ENCODE peak calls at places on chromosome 9, in seven cellular contexts. H is neural progenitor cell, W is heart right ventricle, E is mammary epithelial cell, B is IMR-90, Z is left ventricle myocardium inferior, T is prostate gland. Y is an unnamed sample. For H3K4me1, the result is how much of the 10 kb centered on the place peaks cover.

GRCh38 chr9:27645166-27645840 is 72.0 kb upstream of the C9orf72 start:
- DNase-seq in H (peak), W (no peak), E (no peak), B (no peak), Z (no peak), T (no peak), Y (no peak)

GRCh38 chr9:115531410-115532130 is 413.6 kb upstream of the TNC start:
- DNase-seq in H (no peak), W (no peak), E (peak), B (peak), Z (no peak), T (no peak), Y (no peak)

GRCh38 chr9:123795336-123795735 is 134.6 kb downstream of the DENND1A start:
- DNase-seq in H (no peak), W (no peak), E (no peak), B (peak), Z (no peak), T (no peak), Y (no peak)

GRCh38 chr9:113164536-113165300 is 13.9 kb downstream of the SLC31A2 start:
- DNase-seq in H (no peak), W (peak), E (no peak), B (peak), Z (peak), T (no peak), Y (no peak)

GRCh38 chr9:32376295-32376694 is 8.1 kb upstream of the ACO1 start:
- DNase-seq in H (no peak), W (no peak), E (no peak), B (no peak), Z (no peak), T (no peak), Y (no peak)

GRCh38 chr9:124799274-124800006 is 22.5 kb downstream of the OLFML2A start:
- DNase-seq in H (no peak), W (no peak), E (no peak), B (no peak), Z (no peak), T (no peak), Y (peak)

GRCh38 chr9:34985311-34985899 is 4.1 kb upstream of the DNAJB5 start:
- DNase-seq in H (peak), W (peak), E (peak), B (peak), Z (peak), T (peak), Y (peak)

GRCh38 chr9:123834907-123835562 is 94.9 kb downstream of the DENND1A start:
- DNase-seq in H (peak), W (no peak), E (no peak), B (peak), Z (no peak), T (no peak), Y (no peak)

GRCh38 chr9:76415731-76416130 is 21.5 kb upstream of the RFK start:
- DNase-seq in H (no peak), W (no peak), E (no peak), B (no peak), Z (no peak), T (peak), Y (no peak)

GRCh38 chr9:14466828-14467227 is 152.9 kb upstream of the NFIB start:
- DNase-seq in H (no peak), W (no peak), E (no peak), B (no peak), Z (no peak), T (no peak), Y (no peak)

GRCh38 chr9:10855847-10856246 is 243.0 kb upstream of the PTPRD start:
- DNase-seq in H (peak), W (no peak), E (no peak), B (no peak), Z (no peak), T (no peak), Y (no peak)

GRCh38 chr9:98971168-98971914 is 27.6 kb downstream of the COL15A1 start:
- DNase-seq in H (no peak), W (no peak), E (peak), B (peak), Z (no peak), T (no peak), Y (no peak)

GRCh38 chr9:84101892-84102632 is 121.5 kb downstream of the RMI1 start:
- DNase-seq in H (peak), W (no peak), E (no peak), B (no peak), Z (no peak), T (no peak), Y (no peak)

GRCh38 chr9:16870606-16871357 is at the start of gene BNC2:
- DNase-seq in H (peak), W (peak), E (no peak), B (peak), Z (peak), T (peak), Y (peak)

GRCh38 chr9:127050581-127050980 is 71.9 kb downstream of the ANGPTL2 start:
- DNase-seq in H (no peak), W (no peak), E (no peak), B (no peak), Z (no peak), T (no peak), Y (no peak)

GRCh38 chr9:34463901-34464232 is 5.3 kb downstream of the DNAI1 start:
- DNase-seq in H (no peak), W (no peak), E (no peak), B (no peak), Z (no peak), T (no peak), Y (no peak)

GRCh38 chr9:104831681-104832080 is 67.8 kb downstream of the NIPSNAP3B start:
- DNase-seq in H (no peak), W (no peak), E (peak), B (peak), Z (no peak), T (no peak), Y (no peak)

GRCh38 chr9:89920901-89921300 is 316.1 kb downstream of the GADD45G start:
- DNase-seq in H (no peak), W (no peak), E (no peak), B (no peak), Z (no peak), T (no peak), Y (no peak)

GRCh38 chr9:99011161-99011709 is 67.5 kb downstream of the COL15A1 start:
- DNase-seq in H (peak), W (no peak), E (no peak), B (peak), Z (no peak), T (no peak), Y (no peak)

GRCh38 chr9:35684921-35685320 is 4.8 kb downstream of the TPM2 start:
- DNase-seq in H (no peak), W (no peak), E (no peak), B (no peak), Z (no peak), T (no peak), Y (no peak)

GRCh38 chr9:105510024-105510423 is 47.9 kb upstream of the FKTN start:
- DNase-seq in H (no peak), W (no peak), E (peak), B (peak), Z (no peak), T (no peak), Y (no peak)

GRCh38 chr9:36676823-36677521 is 104.3 kb downstream of the MELK start:
- DNase-seq in H (no peak), W (no peak), E (no peak), B (peak), Z (no peak), T (no peak), Y (no peak)

GRCh38 chr9:106149956-106150355 is 455.6 kb downstream of the TMEM38B start:
- DNase-seq in H (no peak), W (no peak), E (no peak), B (no peak), Z (no peak), T (no peak), Y (no peak)

GRCh38 chr9:83967083-83967482 is 12.9 kb downstream of the HNRNPK start:
- DNase-seq in H (no peak), W (no peak), E (no peak), B (no peak), Z (no peak), T (no peak), Y (no peak)

GRCh38 chr9:93156475-93157008 is 22.5 kb upstream of the NINJ1 start:
- DNase-seq in H (no peak), W (no peak), E (no peak), B (no peak), Z (no peak), T (no peak), Y (no peak)

GRCh38 chr9:106947097-106947496 is 84.1 kb downstream of the ZNF462 start:
- DNase-seq in H (no peak), W (no peak), E (no peak), B (peak), Z (no peak), T (no peak), Y (no peak)

GRCh38 chr9:20085842-20086241 is 297.0 kb upstream of the SLC24A2 start:
- DNase-seq in H (no peak), W (no peak), E (no peak), B (no peak), Z (no peak), T (no peak), Y (no peak)

GRCh38 chr9:7121664-7122063 is 363.9 kb downstream of the KDM4C start:
- DNase-seq in H (no peak), W (no peak), E (no peak), B (no peak), Z (no peak), T (no peak), Y (no peak)

GRCh38 chr9:567746-568305 is 273.7 kb upstream of the DMRT1 start:
- DNase-seq in H (no peak), W (no peak), E (no peak), B (no peak), Z (no peak), T (no peak), Y (no peak)

GRCh38 chr9:92711146-92711545 is 41.2 kb upstream of the IPPK start:
- DNase-seq in H (no peak), W (no peak), E (no peak), B (no peak), Z (no peak), T (no peak), Y (no peak)

GRCh38 chr9:136359774-136360718 is 3.5 kb downstream of the DNLZ start:
- DNase-seq in H (no peak), W (no peak), E (peak), B (no peak), Z (no peak), T (no peak), Y (no peak)

GRCh38 chr9:138024131-138024530 is 146.5 kb downstream of the CACNA1B start:
- DNase-seq in H (no peak), W (no peak), E (no peak), B (no peak), Z (no peak), T (no peak), Y (peak)

GRCh38 chr9:138024831-138025291 is 147.3 kb downstream of the CACNA1B start:
- DNase-seq in H (no peak), W (no peak), E (no peak), B (no peak), Z (no peak), T (no peak), Y (no peak)

GRCh38 chr9:138025908-138026307 is 148.3 kb downstream of the CACNA1B start:
- DNase-seq in H (no peak), W (no peak), E (no peak), B (no peak), Z (no peak), T (no peak), Y (no peak)

GRCh38 chr9:138025417-138025816 is 147.8 kb downstream of the CACNA1B start:
- DNase-seq in H (no peak), W (no peak), E (no peak), B (no peak), Z (no peak), T (no peak), Y (peak)

DNA sequence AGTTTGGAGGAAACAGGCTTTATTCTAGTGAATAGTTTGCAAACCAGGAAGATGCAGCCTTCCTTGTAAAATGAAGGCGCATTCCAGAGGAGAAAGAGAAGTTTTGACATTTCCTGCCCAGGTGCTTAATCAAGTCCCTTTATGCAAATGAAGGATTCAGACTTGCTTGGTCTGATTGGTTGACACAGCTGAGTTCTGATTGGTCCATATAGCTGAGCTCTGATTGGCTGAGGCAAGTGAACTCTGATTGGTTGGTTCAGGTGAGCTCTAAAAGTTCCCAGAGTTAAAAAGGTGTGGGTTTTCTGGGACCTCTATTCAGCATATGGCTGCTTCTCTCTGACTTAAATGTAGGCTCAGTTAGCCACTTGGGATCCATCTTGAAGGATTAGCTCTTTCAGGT is 151.0 kb downstream of the CACNA1B start:
- DNase-seq in H (peak), W (no peak), E (no peak), B (no peak), Z (no peak), T (no peak), Y (no peak)
- H3K27ac ChIP-seq in H (no peak), W (no peak), E (no peak), B (no peak), Z (no peak), T (no peak), Y (no peak)

GRCh38 chr9:30774326-30774725 is 1610.1 kb upstream of the ACO1 start:
- DNase-seq in H (peak), W (no peak), E (no peak), B (no peak), Z (no peak), T (no peak), Y (no peak)
- TF ChIP-seq CTCF in H (peak), W (no peak), E (no peak), B (no peak), Z (no peak), T (no peak), Y (no peak)

GRCh38 chr9:129481824-129482511 is 138.9 kb downstream of the C9orf50 start:
- DNase-seq in H (peak), W (peak), E (no peak), B (no peak), Z (peak), T (no peak), Y (no peak)
- H3K4me1 ChIP-seq in H (under half), W (half or more), E (under half), B (under half), Z (half or more), T (under half), Y (under half)

DNA sequence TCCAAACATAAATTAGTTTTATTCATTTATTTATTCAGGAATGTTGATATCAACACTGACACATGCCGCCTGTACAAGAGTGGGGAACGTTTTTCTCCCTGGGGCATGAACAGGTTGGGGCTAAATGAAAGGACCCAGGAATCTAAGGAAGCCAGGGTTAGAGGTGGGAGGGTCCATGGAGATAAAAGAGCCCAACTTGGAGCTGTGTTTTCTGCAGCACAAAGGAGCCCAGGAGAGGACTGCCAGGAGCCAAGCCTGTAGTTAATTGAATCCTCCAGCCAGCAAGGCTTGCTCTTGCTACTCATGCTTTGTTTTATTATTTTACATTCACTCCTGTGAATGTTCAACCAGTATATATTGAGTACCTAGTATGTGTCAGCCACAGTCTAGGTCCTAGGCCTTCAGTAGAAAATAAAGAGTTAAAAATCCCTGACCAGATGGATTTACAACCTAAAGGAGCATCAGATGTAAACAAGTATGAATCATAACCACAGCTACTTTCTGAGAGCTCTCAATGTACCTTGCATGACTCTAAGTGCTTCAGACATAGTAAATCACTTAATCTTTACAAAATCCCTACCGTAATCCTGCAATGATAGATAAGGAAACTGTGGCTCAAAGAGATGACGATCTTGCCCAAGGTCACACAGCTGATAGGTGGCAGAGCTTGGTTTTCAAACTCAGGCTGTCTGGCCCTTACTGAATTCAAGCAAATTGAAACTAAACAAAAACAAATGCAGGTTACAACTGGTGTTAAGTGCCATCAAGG is 69.8 kb downstream of the ASTN2 start:
- DNase-seq in H (peak), W (no peak), E (no peak), B (no peak), Z (no peak), T (no peak), Y (no peak)
- H3K27ac ChIP-seq in H (peak), W (no peak), E (no peak), B (no peak), Z (no peak), T (no peak), Y (no peak)

GRCh38 chr9:137580209-137580957 is 1.7 kb upstream of the DPH7 start:
- DNase-seq in H (no peak), W (no peak), E (no peak), B (no peak), Z (no peak), T (no peak), Y (no peak)

GRCh38 chr9:137581361-137582285 is 2.9 kb upstream of the DPH7 start:
- DNase-seq in H (no peak), W (no peak), E (no peak), B (no peak), Z (no peak), T (no peak), Y (peak)

GRCh38 chr9:137582286-137582860 is 3.6 kb upstream of the DPH7 start:
- DNase-seq in H (peak), W (no peak), E (no peak), B (no peak), Z (no peak), T (no peak), Y (no peak)

GRCh38 chr9:137579259-137579604 is 507 bp upstream of the DPH7 start:
- DNase-seq in H (no peak), W (no peak), E (no peak), B (no peak), Z (no peak), T (no peak), Y (peak)

DNA sequence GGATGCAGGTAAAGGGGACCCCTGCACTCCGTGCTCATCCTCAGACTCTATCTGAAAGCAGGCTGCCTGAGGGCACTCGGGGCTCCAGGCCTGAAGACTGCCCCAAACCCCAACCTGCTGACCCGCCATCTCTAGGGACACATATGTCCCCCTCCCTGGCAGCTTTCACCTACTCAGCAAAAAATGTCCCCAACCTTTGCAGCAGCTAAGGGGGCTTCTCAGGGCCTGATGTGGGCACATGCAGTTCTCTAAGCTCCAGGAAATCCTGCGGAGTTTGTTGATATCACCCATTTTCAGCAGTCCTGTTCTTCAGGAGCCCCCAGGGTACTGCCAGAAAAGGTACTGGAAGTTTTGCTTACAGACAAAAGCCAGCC is 2.2 kb upstream of the DPH7 start:
- DNase-seq in H (no peak), W (no peak), E (no peak), B (no peak), Z (no peak), T (no peak), Y (no peak)
- TF ChIP-seq CTCF in H (no peak), W (no peak), E (no peak), B (no peak), Z (no peak), T (no peak), Y (no peak)

DNA sequence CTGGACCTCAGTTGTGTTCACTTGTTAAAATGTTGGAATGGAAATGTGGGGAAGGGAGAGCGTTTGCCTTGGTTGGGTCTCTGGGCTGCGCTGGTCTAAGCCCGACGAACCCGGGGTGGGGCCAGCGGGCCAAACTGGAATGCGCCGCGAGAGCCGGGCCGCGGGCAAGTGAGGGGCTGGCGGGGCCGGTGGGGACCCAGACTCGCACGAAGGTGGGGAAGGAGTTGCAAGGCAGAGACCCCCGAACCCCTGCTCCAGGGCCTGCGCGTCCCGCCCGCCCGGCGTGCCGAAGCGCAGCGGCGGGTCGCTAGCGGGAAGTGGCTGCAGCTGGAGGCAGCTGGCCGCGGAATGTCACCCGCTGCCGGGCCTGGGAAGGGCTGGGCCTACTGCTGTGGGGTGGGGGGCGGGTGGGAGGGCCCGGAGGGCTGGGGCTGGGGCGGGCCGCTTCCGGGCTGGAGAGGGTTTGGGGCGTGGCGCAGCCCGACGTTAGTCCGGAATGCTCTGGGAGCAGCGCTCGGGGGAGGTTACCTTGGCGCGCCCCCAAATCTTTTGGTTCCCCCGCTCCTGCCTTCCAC is 84.8 kb downstream of the DAB2IP start:
- DNase-seq in H (peak), W (peak), E (no peak), B (peak), Z (peak), T (peak), Y (peak)
- H3K4me1 ChIP-seq in H (under half), W (half or more), E (half or more), B (under half), Z (half or more), T (under half), Y (under half)

GRCh38 chr9:95067888-95068287 is 249.6 kb downstream of the FANCC start:
- DNase-seq in H (no peak), W (no peak), E (no peak), B (no peak), Z (no peak), T (no peak), Y (no peak)

GRCh38 chr9:95067057-95067456 is 250.5 kb downstream of the FANCC start:
- DNase-seq in H (no peak), W (no peak), E (no peak), B (no peak), Z (no peak), T (no peak), Y (no peak)

GRCh38 chr9:95062601-95063065 is 254.9 kb downstream of the FANCC start:
- DNase-seq in H (no peak), W (no peak), E (no peak), B (no peak), Z (no peak), T (no peak), Y (no peak)

GRCh38 chr9:95063300-95063699 is 254.2 kb downstream of the FANCC start:
- DNase-seq in H (peak), W (no peak), E (no peak), B (no peak), Z (no peak), T (no peak), Y (no peak)

GRCh38 chr9:95065224-95065623 is 252.3 kb downstream of the FANCC start:
- DNase-seq in H (no peak), W (no peak), E (peak), B (no peak), Z (no peak), T (no peak), Y (no peak)
- H3K27ac ChIP-seq in H (no peak), W (peak), E (peak), B (no peak), Z (peak), T (peak), Y (peak)

GRCh38 chr9:121213136-121213806 is 11.6 kb upstream of the RAB14 start:
- DNase-seq in H (peak), W (peak), E (peak), B (peak), Z (peak), T (peak), Y (peak)
- TF ChIP-seq CTCF in H (peak), W (peak), E (peak), B (peak), Z (peak), T (peak), Y (peak)

GRCh38 chr9:21552244-21552825 is 70.2 kb upstream of the IFNE start:
- DNase-seq in H (no peak), W (no peak), E (no peak), B (no peak), Z (no peak), T (no peak), Y (no peak)
- H3K4me1 ChIP-seq in H (under half), W (under half), E (half or more), B (under half), Z (under half), T (under half), Y (under half)

GRCh38 chr9:38066907-38067610 is 2.0 kb downstream of the SHB start:
- DNase-seq in H (peak), W (peak), E (peak), B (no peak), Z (peak), T (peak), Y (peak)
- H3K27ac ChIP-seq in H (no peak), W (peak), E (peak), B (peak), Z (peak), T (peak), Y (peak)